ENCODE peak calls at places on chromosome 17, in eight cellular contexts. One of them, this sample, is unnamed.

GRCh38 chr17:1390422-1391367 is 9.3 kb downstream of the YWHAE start:
- DNase-seq in CD8-positive, alpha-beta T cell: no peak
- DNase-seq in left ventricle myocardium inferior: no peak
- DNase-seq in ascending aorta: no peak
- DNase-seq in GM06990: no peak
- DNase-seq in transverse colon: no peak
- DNase-seq in heart right ventricle: no peak
- DNase-seq in GM20000: no peak
- DNase-seq in this sample: no peak

GRCh38 chr17:63621229-63621683 is 961 bp upstream of the MAP3K3 start:
- DNase-seq in CD8-positive, alpha-beta T cell: no peak
- DNase-seq in left ventricle myocardium inferior: no peak
- DNase-seq in ascending aorta: no peak
- DNase-seq in GM06990: no peak
- DNase-seq in transverse colon: no peak
- DNase-seq in heart right ventricle: no peak
- DNase-seq in GM20000: no peak
- DNase-seq in this sample: no peak

GRCh38 chr17:71986886-71987285 is 133.9 kb upstream of the SOX9 start:
- DNase-seq in CD8-positive, alpha-beta T cell: no peak
- DNase-seq in left ventricle myocardium inferior: no peak
- DNase-seq in ascending aorta: no peak
- DNase-seq in GM06990: no peak
- DNase-seq in transverse colon: no peak
- DNase-seq in heart right ventricle: no peak
- DNase-seq in GM20000: no peak
- DNase-seq in this sample: no peak

GRCh38 chr17:82213251-82214011 is 789 bp upstream of the CCDC57 start:
- DNase-seq in CD8-positive, alpha-beta T cell: peak
- DNase-seq in left ventricle myocardium inferior: no peak
- DNase-seq in ascending aorta: no peak
- DNase-seq in GM06990: peak
- DNase-seq in transverse colon: peak
- DNase-seq in heart right ventricle: no peak
- DNase-seq in GM20000: peak
- DNase-seq in this sample: peak

GRCh38 chr17:48597775-48598631 is 4.4 kb upstream of the HOXB5 start:
- DNase-seq in CD8-positive, alpha-beta T cell: peak
- DNase-seq in left ventricle myocardium inferior: no peak
- DNase-seq in ascending aorta: no peak
- DNase-seq in GM06990: peak
- DNase-seq in transverse colon: peak
- DNase-seq in heart right ventricle: no peak
- DNase-seq in GM20000: peak
- DNase-seq in this sample: peak

GRCh38 chr17:40417258-40417608 is 463 bp downstream of the TOP2A start:
- DNase-seq in CD8-positive, alpha-beta T cell: no peak
- DNase-seq in left ventricle myocardium inferior: no peak
- DNase-seq in ascending aorta: no peak
- DNase-seq in GM06990: no peak
- DNase-seq in transverse colon: no peak
- DNase-seq in heart right ventricle: no peak
- DNase-seq in GM20000: no peak
- DNase-seq in this sample: no peak

GRCh38 chr17:17510456-17511292 is 14.5 kb upstream of the RASD1 start:
- DNase-seq in CD8-positive, alpha-beta T cell: no peak
- DNase-seq in left ventricle myocardium inferior: peak
- DNase-seq in ascending aorta: no peak
- DNase-seq in GM06990: no peak
- DNase-seq in transverse colon: no peak
- DNase-seq in heart right ventricle: no peak
- DNase-seq in GM20000: no peak
- DNase-seq in this sample: no peak

GRCh38 chr17:4607773-4608187 is 23.5 kb downstream of the SMTNL2 start:
- DNase-seq in CD8-positive, alpha-beta T cell: no peak
- DNase-seq in left ventricle myocardium inferior: peak
- DNase-seq in ascending aorta: no peak
- DNase-seq in GM06990: no peak
- DNase-seq in transverse colon: peak
- DNase-seq in heart right ventricle: peak
- DNase-seq in GM20000: no peak
- DNase-seq in this sample: no peak

GRCh38 chr17:80491478-80492342 is 15.3 kb upstream of the NPTX1 start:
- DNase-seq in CD8-positive, alpha-beta T cell: no peak
- DNase-seq in left ventricle myocardium inferior: no peak
- DNase-seq in ascending aorta: no peak
- DNase-seq in GM06990: no peak
- DNase-seq in transverse colon: no peak
- DNase-seq in heart right ventricle: no peak
- DNase-seq in GM20000: no peak
- DNase-seq in this sample: no peak

GRCh38 chr17:12114686-12115418 is 94.2 kb downstream of the MAP2K4 start:
- DNase-seq in CD8-positive, alpha-beta T cell: no peak
- DNase-seq in left ventricle myocardium inferior: no peak
- DNase-seq in ascending aorta: no peak
- DNase-seq in GM06990: no peak
- DNase-seq in transverse colon: no peak
- DNase-seq in heart right ventricle: no peak
- DNase-seq in GM20000: no peak
- DNase-seq in this sample: no peak

GRCh38 chr17:56939869-56940484 is 20.9 kb downstream of the COIL start:
- DNase-seq in CD8-positive, alpha-beta T cell: no peak
- DNase-seq in left ventricle myocardium inferior: no peak
- DNase-seq in ascending aorta: no peak
- DNase-seq in GM06990: peak
- DNase-seq in transverse colon: no peak
- DNase-seq in heart right ventricle: no peak
- DNase-seq in GM20000: peak
- DNase-seq in this sample: peak

GRCh38 chr17:80703109-80703508 is 158.5 kb downstream of the RPTOR start:
- DNase-seq in CD8-positive, alpha-beta T cell: peak
- DNase-seq in left ventricle myocardium inferior: no peak
- DNase-seq in ascending aorta: no peak
- DNase-seq in GM06990: no peak
- DNase-seq in transverse colon: no peak
- DNase-seq in heart right ventricle: no peak
- DNase-seq in GM20000: no peak
- DNase-seq in this sample: no peak

GRCh38 chr17:82791532-82791931 is 39.7 kb downstream of the TBCD start:
- DNase-seq in CD8-positive, alpha-beta T cell: no peak
- DNase-seq in left ventricle myocardium inferior: no peak
- DNase-seq in ascending aorta: no peak
- DNase-seq in GM06990: no peak
- DNase-seq in transverse colon: no peak
- DNase-seq in heart right ventricle: no peak
- DNase-seq in GM20000: no peak
- DNase-seq in this sample: no peak

GRCh38 chr17:2936351-2936750 is 127.1 kb downstream of the OR1D5 start:
- DNase-seq in CD8-positive, alpha-beta T cell: no peak
- DNase-seq in left ventricle myocardium inferior: no peak
- DNase-seq in ascending aorta: no peak
- DNase-seq in GM06990: no peak
- DNase-seq in transverse colon: no peak
- DNase-seq in heart right ventricle: no peak
- DNase-seq in GM20000: no peak
- DNase-seq in this sample: no peak

GRCh38 chr17:5837055-5837491 is 233.1 kb upstream of the WSCD1 start:
- DNase-seq in CD8-positive, alpha-beta T cell: no peak
- DNase-seq in left ventricle myocardium inferior: no peak
- DNase-seq in ascending aorta: no peak
- DNase-seq in GM06990: no peak
- DNase-seq in transverse colon: no peak
- DNase-seq in heart right ventricle: no peak
- DNase-seq in GM20000: no peak
- DNase-seq in this sample: no peak

GRCh38 chr17:882827-883585 is 96.6 kb downstream of the NXN start:
- DNase-seq in CD8-positive, alpha-beta T cell: no peak
- DNase-seq in left ventricle myocardium inferior: peak
- DNase-seq in ascending aorta: no peak
- DNase-seq in GM06990: no peak
- DNase-seq in transverse colon: peak
- DNase-seq in heart right ventricle: peak
- DNase-seq in GM20000: no peak
- DNase-seq in this sample: no peak

GRCh38 chr17:78307887-78308633 is 51.8 kb downstream of the SOCS3 start:
- DNase-seq in CD8-positive, alpha-beta T cell: no peak
- DNase-seq in left ventricle myocardium inferior: no peak
- DNase-seq in ascending aorta: no peak
- DNase-seq in GM06990: no peak
- DNase-seq in transverse colon: no peak
- DNase-seq in heart right ventricle: no peak
- DNase-seq in GM20000: no peak
- DNase-seq in this sample: no peak
- TF ChIP-seq CTCF in CD8-positive, alpha-beta T cell: no peak
- TF ChIP-seq CTCF in left ventricle myocardium inferior: no peak
- TF ChIP-seq CTCF in ascending aorta: no peak
- TF ChIP-seq CTCF in GM06990: no peak
- TF ChIP-seq CTCF in transverse colon: no peak
- TF ChIP-seq CTCF in heart right ventricle: no peak
- TF ChIP-seq CTCF in GM20000: no peak
- TF ChIP-seq CTCF in this sample: no peak

GRCh38 chr17:68576137-68576536 is 25.0 kb downstream of the FAM20A start:
- DNase-seq in CD8-positive, alpha-beta T cell: no peak
- DNase-seq in left ventricle myocardium inferior: no peak
- DNase-seq in ascending aorta: no peak
- DNase-seq in GM06990: no peak
- DNase-seq in transverse colon: no peak
- DNase-seq in heart right ventricle: no peak
- DNase-seq in GM20000: no peak
- DNase-seq in this sample: no peak
- TF ChIP-seq CTCF in CD8-positive, alpha-beta T cell: no peak
- TF ChIP-seq CTCF in left ventricle myocardium inferior: no peak
- TF ChIP-seq CTCF in ascending aorta: no peak
- TF ChIP-seq CTCF in GM06990: no peak
- TF ChIP-seq CTCF in transverse colon: no peak
- TF ChIP-seq CTCF in heart right ventricle: no peak
- TF ChIP-seq CTCF in GM20000: no peak
- TF ChIP-seq CTCF in this sample: no peak

GRCh38 chr17:58516644-58517377 is 2.4 kb upstream of the MTMR4 start:
- DNase-seq in CD8-positive, alpha-beta T cell: no peak
- DNase-seq in left ventricle myocardium inferior: no peak
- DNase-seq in ascending aorta: no peak
- DNase-seq in GM06990: no peak
- DNase-seq in transverse colon: peak
- DNase-seq in heart right ventricle: no peak
- DNase-seq in GM20000: no peak
- DNase-seq in this sample: no peak

GRCh38 chr17:58517378-58517927 is 3.0 kb upstream of the MTMR4 start:
- DNase-seq in CD8-positive, alpha-beta T cell: no peak
- DNase-seq in left ventricle myocardium inferior: no peak
- DNase-seq in ascending aorta: no peak
- DNase-seq in GM06990: no peak
- DNase-seq in transverse colon: no peak
- DNase-seq in heart right ventricle: no peak
- DNase-seq in GM20000: no peak
- DNase-seq in this sample: no peak

GRCh38 chr17:58517928-58518609 is 3.6 kb upstream of the MTMR4 start:
- DNase-seq in CD8-positive, alpha-beta T cell: peak
- DNase-seq in left ventricle myocardium inferior: peak
- DNase-seq in ascending aorta: peak
- DNase-seq in GM06990: peak
- DNase-seq in transverse colon: peak
- DNase-seq in heart right ventricle: peak
- DNase-seq in GM20000: peak
- DNase-seq in this sample: peak

GRCh38 chr17:58521680-58522079 is 7.2 kb upstream of the MTMR4 start:
- DNase-seq in CD8-positive, alpha-beta T cell: no peak
- DNase-seq in left ventricle myocardium inferior: no peak
- DNase-seq in ascending aorta: no peak
- DNase-seq in GM06990: no peak
- DNase-seq in transverse colon: no peak
- DNase-seq in heart right ventricle: no peak
- DNase-seq in GM20000: no peak
- DNase-seq in this sample: no peak

DNA sequence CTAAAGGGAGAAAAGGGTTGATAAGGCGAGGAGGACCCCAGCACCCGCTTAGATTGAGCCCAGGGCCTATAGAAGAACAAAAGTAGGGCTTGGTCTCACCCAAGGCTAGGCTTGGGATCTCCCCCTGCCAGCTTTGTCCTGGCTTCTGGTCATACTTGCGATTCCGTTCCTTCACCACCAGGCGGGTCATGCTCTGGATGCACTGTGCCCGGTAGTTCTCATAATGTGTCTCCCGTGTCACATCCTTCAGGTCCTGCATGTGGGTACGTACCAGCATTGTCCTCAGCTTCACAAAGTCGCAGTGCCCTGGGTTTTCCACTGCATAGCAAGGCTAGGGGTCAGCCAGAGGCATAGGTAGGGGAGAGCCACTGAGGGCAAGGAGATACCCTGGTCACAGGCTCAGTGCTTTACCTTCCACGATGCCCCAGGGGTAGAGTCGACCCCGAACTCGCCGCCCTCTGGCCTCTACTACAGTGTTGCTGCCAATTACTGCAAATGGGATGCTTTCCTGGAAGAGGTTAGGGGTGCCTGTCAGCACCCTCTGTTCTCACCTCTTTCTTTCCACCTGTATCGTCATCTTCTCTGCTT is 6.5 kb upstream of the MTMR4 start:
- DNase-seq in CD8-positive, alpha-beta T cell: no peak
- DNase-seq in left ventricle myocardium inferior: no peak
- DNase-seq in ascending aorta: no peak
- DNase-seq in GM06990: no peak
- DNase-seq in transverse colon: no peak
- DNase-seq in heart right ventricle: no peak
- DNase-seq in GM20000: no peak
- DNase-seq in this sample: no peak
- TF ChIP-seq CTCF in CD8-positive, alpha-beta T cell: no peak
- TF ChIP-seq CTCF in left ventricle myocardium inferior: peak
- TF ChIP-seq CTCF in ascending aorta: no peak
- TF ChIP-seq CTCF in GM06990: peak
- TF ChIP-seq CTCF in transverse colon: peak
- TF ChIP-seq CTCF in heart right ventricle: peak
- TF ChIP-seq CTCF in GM20000: no peak
- TF ChIP-seq CTCF in this sample: no peak

GRCh38 chr17:45308016-45308365 is 8.8 kb downstream of the MAP3K14 start:
- DNase-seq in CD8-positive, alpha-beta T cell: no peak
- DNase-seq in left ventricle myocardium inferior: no peak
- DNase-seq in ascending aorta: no peak
- DNase-seq in GM06990: no peak
- DNase-seq in transverse colon: no peak
- DNase-seq in heart right ventricle: no peak
- DNase-seq in GM20000: no peak
- DNase-seq in this sample: no peak

GRCh38 chr17:45306094-45306493 is 10.7 kb downstream of the MAP3K14 start:
- DNase-seq in CD8-positive, alpha-beta T cell: no peak
- DNase-seq in left ventricle myocardium inferior: no peak
- DNase-seq in ascending aorta: no peak
- DNase-seq in GM06990: no peak
- DNase-seq in transverse colon: no peak
- DNase-seq in heart right ventricle: no peak
- DNase-seq in GM20000: no peak
- DNase-seq in this sample: no peak

GRCh38 chr17:45307290-45308015 is 9.4 kb downstream of the MAP3K14 start:
- DNase-seq in CD8-positive, alpha-beta T cell: peak
- DNase-seq in left ventricle myocardium inferior: no peak
- DNase-seq in ascending aorta: no peak
- DNase-seq in GM06990: peak
- DNase-seq in transverse colon: no peak
- DNase-seq in heart right ventricle: no peak
- DNase-seq in GM20000: peak
- DNase-seq in this sample: peak

GRCh38 chr17:45305532-45306087 is 11.2 kb downstream of the MAP3K14 start:
- DNase-seq in CD8-positive, alpha-beta T cell: no peak
- DNase-seq in left ventricle myocardium inferior: no peak
- DNase-seq in ascending aorta: no peak
- DNase-seq in GM06990: no peak
- DNase-seq in transverse colon: no peak
- DNase-seq in heart right ventricle: no peak
- DNase-seq in GM20000: no peak
- DNase-seq in this sample: no peak

GRCh38 chr17:45306623-45307022 is 10.2 kb downstream of the MAP3K14 start:
- DNase-seq in CD8-positive, alpha-beta T cell: no peak
- DNase-seq in left ventricle myocardium inferior: no peak
- DNase-seq in ascending aorta: no peak
- DNase-seq in GM06990: no peak
- DNase-seq in transverse colon: no peak
- DNase-seq in heart right ventricle: no peak
- DNase-seq in GM20000: no peak
- DNase-seq in this sample: no peak
- TF ChIP-seq CTCF in CD8-positive, alpha-beta T cell: no peak
- TF ChIP-seq CTCF in left ventricle myocardium inferior: peak
- TF ChIP-seq CTCF in ascending aorta: no peak
- TF ChIP-seq CTCF in GM06990: peak
- TF ChIP-seq CTCF in transverse colon: no peak
- TF ChIP-seq CTCF in heart right ventricle: no peak
- TF ChIP-seq CTCF in GM20000: no peak
- TF ChIP-seq CTCF in this sample: no peak

This sample was measured in GM13976.